ENCODE peak calls at places on chromosomes 3 and 15, in four cellular contexts. One of them, this sample, is unnamed.
A peak's percentile ranks its signal among the peaks of the same experiment; 100 is the strongest.

GRCh38 chr3:12947504-12948369 is 106.4 kb upstream of the RPL32 start:
- DNase-seq in LoVo: peak; percentile 24
- DNase-seq in lower lobe of right lung: peak; percentile 70
- DNase-seq in EH: peak; percentile 83
- DNase-seq in this sample: peak; percentile 69

GRCh38 chr3:176734146-176734545 is 463.1 kb downstream of the TBL1XR1 start:
- DNase-seq in lower lobe of right lung: no peak
- DNase-seq in EH: peak; percentile 6
- DNase-seq in LoVo: no peak
- DNase-seq in this sample: no peak

GRCh38 chr15:100733088-100733487 is 130.7 kb downstream of the ASB7 start:
- DNase-seq in lower lobe of right lung: no peak
- DNase-seq in EH: peak; percentile 96
- DNase-seq in LoVo: peak; percentile 75
- DNase-seq in this sample: no peak

GRCh38 chr3:48268936-48269551 is 28.1 kb downstream of the ZNF589 start:
- DNase-seq in EH: no peak
- DNase-seq in lower lobe of right lung: no peak
- DNase-seq in LoVo: no peak
- DNase-seq in this sample: no peak

GRCh38 chr15:65033659-65034269 is 4.3 kb upstream of the MTFMT start:
- DNase-seq in EH: peak; percentile 60
- DNase-seq in LoVo: peak; percentile 49
- DNase-seq in lower lobe of right lung: no peak
- DNase-seq in this sample: no peak

GRCh38 chr3:12707425-12707824 is 43.5 kb upstream of the RAF1 start:
- DNase-seq in EH: peak; percentile 21
- DNase-seq in LoVo: no peak
- DNase-seq in lower lobe of right lung: no peak
- DNase-seq in this sample: no peak

GRCh38 chr3:192487032-192487431 is 240.3 kb downstream of the FGF12 start:
- DNase-seq in lower lobe of right lung: no peak
- DNase-seq in LoVo: no peak
- DNase-seq in EH: no peak
- DNase-seq in this sample: no peak

GRCh38 chr3:47780727-47781325 is 867 bp downstream of the SMARCC1 start:
- DNase-seq in lower lobe of right lung: no peak
- DNase-seq in EH: peak; percentile 35
- DNase-seq in LoVo: peak; percentile 31
- DNase-seq in this sample: no peak

GRCh38 chr3:139472380-139473010 is 3.8 kb downstream of the RBP2 start:
- DNase-seq in lower lobe of right lung: no peak
- DNase-seq in LoVo: no peak
- DNase-seq in EH: no peak
- DNase-seq in this sample: no peak

GRCh38 chr3:47406762-47407149 is 25.9 kb downstream of the PTPN23 start:
- DNase-seq in lower lobe of right lung: no peak
- DNase-seq in EH: no peak
- DNase-seq in LoVo: no peak
- DNase-seq in this sample: no peak

GRCh38 chr3:187788984-187789857 is 44.0 kb upstream of the BCL6 start:
- DNase-seq in lower lobe of right lung: no peak
- DNase-seq in EH: no peak
- DNase-seq in LoVo: no peak
- DNase-seq in this sample: no peak

GRCh38 chr15:73957276-73957675 is 31.0 kb downstream of the LOXL1 start:
- DNase-seq in EH: no peak
- DNase-seq in LoVo: peak; percentile 27
- DNase-seq in lower lobe of right lung: no peak
- DNase-seq in this sample: peak; percentile 63

GRCh38 chr3:196082471-196082971 is 631 bp upstream of the TFRC start:
- DNase-seq in EH: no peak
- DNase-seq in LoVo: no peak
- DNase-seq in lower lobe of right lung: no peak
- DNase-seq in this sample: no peak

GRCh38 chr15:51883436-51883835 is 54.0 kb downstream of the TMOD3 start:
- DNase-seq in lower lobe of right lung: no peak
- DNase-seq in EH: peak; percentile 87
- DNase-seq in LoVo: no peak
- DNase-seq in this sample: no peak

GRCh38 chr15:99682455-99682854 is 50.8 kb downstream of the LYSMD4 start:
- DNase-seq in EH: peak; percentile 84
- DNase-seq in lower lobe of right lung: no peak
- DNase-seq in LoVo: no peak
- DNase-seq in this sample: no peak

GRCh38 chr3:152477422-152477821 is 208.7 kb downstream of the MBNL1 start:
- DNase-seq in EH: peak; percentile 24
- DNase-seq in lower lobe of right lung: no peak
- DNase-seq in LoVo: no peak
- DNase-seq in this sample: no peak

GRCh38 chr15:59917504-59918157 is 86.5 kb upstream of the FOXB1 start:
- DNase-seq in EH: peak; percentile 58
- DNase-seq in LoVo: peak; percentile 73
- DNase-seq in lower lobe of right lung: peak; percentile 67
- DNase-seq in this sample: peak; percentile 67

GRCh38 chr3:27311400-27311799 is 57.8 kb downstream of the NEK10 start:
- DNase-seq in LoVo: peak; percentile 25
- DNase-seq in lower lobe of right lung: no peak
- DNase-seq in EH: peak; percentile 99
- DNase-seq in this sample: no peak

GRCh38 chr15:76577879-76578512 is 241.4 kb downstream of the ISL2 start:
- DNase-seq in lower lobe of right lung: no peak
- DNase-seq in LoVo: no peak
- DNase-seq in EH: no peak
- DNase-seq in this sample: peak; percentile 10

GRCh38 chr15:50182233-50183013 is 427 bp downstream of the SLC27A2 start:
- DNase-seq in LoVo: peak; percentile 59
- DNase-seq in lower lobe of right lung: peak; percentile 61
- DNase-seq in EH: peak; percentile 30
- DNase-seq in this sample: peak; percentile 81

GRCh38 chr15:78341057-78341763 is 1.1 kb downstream of the CRABP1 start:
- DNase-seq in LoVo: no peak
- DNase-seq in EH: no peak
- DNase-seq in lower lobe of right lung: no peak
- DNase-seq in this sample: peak; percentile 54

GRCh38 chr3:108588616-108589015 is 622 bp downstream of the CIP2A start:
- DNase-seq in lower lobe of right lung: no peak
- DNase-seq in EH: no peak
- DNase-seq in LoVo: no peak
- DNase-seq in this sample: no peak

GRCh38 chr15:20295238-20295811 is 246.3 kb downstream of the GOLGA6L6 start:
- DNase-seq in LoVo: no peak
- DNase-seq in lower lobe of right lung: no peak
- DNase-seq in EH: no peak
- DNase-seq in this sample: peak; percentile 82

GRCh38 chr3:126654571-126655393 is at the start of gene TXNRD3:
- DNase-seq in lower lobe of right lung: peak; percentile 89
- DNase-seq in LoVo: peak; percentile 86
- DNase-seq in EH: peak; percentile 75
- DNase-seq in this sample: peak; percentile 94

GRCh38 chr3:108073712-108074431 is 17.0 kb downstream of the CD47 start:
- DNase-seq in EH: peak; percentile 23
- DNase-seq in lower lobe of right lung: no peak
- DNase-seq in LoVo: no peak
- DNase-seq in this sample: no peak

GRCh38 chr15:39135989-39136388 is 444.9 kb upstream of the THBS1 start:
- DNase-seq in LoVo: no peak
- DNase-seq in lower lobe of right lung: no peak
- DNase-seq in EH: peak; percentile 97
- DNase-seq in this sample: no peak

GRCh38 chr3:129745253-129745652 is 138.8 kb upstream of the PLXND1 start:
- DNase-seq in LoVo: no peak
- DNase-seq in lower lobe of right lung: no peak
- DNase-seq in EH: peak; percentile 49
- DNase-seq in this sample: no peak

GRCh38 chr15:48905216-48905615 is 27.3 kb downstream of the EID1 start:
- DNase-seq in LoVo: no peak
- DNase-seq in EH: no peak
- DNase-seq in lower lobe of right lung: no peak
- DNase-seq in this sample: no peak

GRCh38 chr3:196620228-196620627 is 19.3 kb upstream of the NRROS start:
- DNase-seq in LoVo: no peak
- DNase-seq in EH: no peak
- DNase-seq in lower lobe of right lung: peak; percentile 70
- DNase-seq in this sample: no peak

GRCh38 chr3:12752111-12752510 is 6.9 kb downstream of the TMEM40 start:
- DNase-seq in LoVo: no peak
- DNase-seq in lower lobe of right lung: no peak
- DNase-seq in EH: no peak
- DNase-seq in this sample: no peak

GRCh38 chr3:124620600-124621063 is 109.6 kb upstream of the UMPS start:
- DNase-seq in LoVo: peak; percentile 84
- DNase-seq in EH: peak; percentile 46
- DNase-seq in lower lobe of right lung: no peak
- DNase-seq in this sample: no peak

GRCh38 chr15:31554261-31554660 is 227.6 kb downstream of the KLF13 start:
- DNase-seq in lower lobe of right lung: no peak
- DNase-seq in LoVo: no peak
- DNase-seq in EH: peak; percentile 86
- DNase-seq in this sample: peak; percentile 81

GRCh38 chr15:90618330-90619136 is 88.8 kb downstream of the CRTC3 start:
- DNase-seq in EH: no peak
- DNase-seq in LoVo: no peak
- DNase-seq in lower lobe of right lung: no peak
- DNase-seq in this sample: no peak

GRCh38 chr3:142459929-142460328 is 12.1 kb upstream of the XRN1 start:
- DNase-seq in LoVo: no peak
- DNase-seq in EH: no peak
- DNase-seq in lower lobe of right lung: no peak
- DNase-seq in this sample: no peak

GRCh38 chr15:101391981-101392566 is 97.0 kb upstream of the SNRPA1 start:
- DNase-seq in LoVo: no peak
- DNase-seq in EH: no peak
- DNase-seq in lower lobe of right lung: no peak
- DNase-seq in this sample: no peak

This sample was measured in kidney.